ENCODE peak calls at places on chromosomes 13 and 19, in four cellular contexts. O is MM.1S, Y is lower leg skin, V is left ventricle myocardium inferior. Z is an unnamed sample.

GRCh38 chr13:43303040-43303729 is 279.8 kb downstream of the DNAJC15 start:
- DNase-seq in V (peak; percentile 54), Y (no peak), O (peak; percentile 54), Z (peak; percentile 10)

GRCh38 chr13:95246292-95247082 is 54.8 kb downstream of the ABCC4 start:
- DNase-seq in O (no peak), Y (no peak), V (no peak), Z (no peak)

GRCh38 chr13:34425307-34425949 is 516.6 kb upstream of the NBEA start:
- DNase-seq in O (no peak), V (no peak), Y (no peak), Z (no peak)

GRCh38 chr13:100338265-100338664 is 249.4 kb downstream of the PCCA start:
- DNase-seq in O (no peak), V (no peak), Y (no peak), Z (no peak)

GRCh38 chr19:38543807-38544568 is 73.8 kb downstream of the MAP4K1 start:
- DNase-seq in V (peak; percentile 32), Y (peak; percentile 26), O (peak; percentile 83), Z (peak; percentile 68)

GRCh38 chr19:37348060-37348459 is 22.8 kb upstream of the ZNF527 start:
- DNase-seq in O (no peak), V (no peak), Y (no peak), Z (no peak)

GRCh38 chr19:3094638-3095374 is 644 bp downstream of the GNA11 start:
- DNase-seq in V (no peak), Y (no peak), O (no peak), Z (no peak)

GRCh38 chr13:113538689-113539058 is 45.9 kb upstream of the TFDP1 start:
- DNase-seq in Y (no peak), O (no peak), V (no peak), Z (no peak)

GRCh38 chr13:23140492-23140891 is 40.3 kb upstream of the SGCG start:
- DNase-seq in O (no peak), V (no peak), Y (no peak), Z (no peak)

GRCh38 chr19:16361254-16361653 is 36.6 kb downstream of the KLF2 start:
- DNase-seq in V (no peak), Y (peak; percentile 43), O (no peak), Z (no peak)

GRCh38 chr19:18469245-18470107 is 31.5 kb upstream of the ISYNA1 start:
- DNase-seq in Y (no peak), V (peak; percentile 69), O (no peak), Z (no peak)

GRCh38 chr13:39777527-39778061 is 122.1 kb downstream of the COG6 start:
- DNase-seq in O (peak; percentile 9), Y (no peak), V (no peak), Z (no peak)

GRCh38 chr13:38952827-38953226 is 37.8 kb downstream of the STOML3 start:
- DNase-seq in O (no peak), Y (no peak), V (no peak), Z (no peak)

GRCh38 chr13:24727731-24728601 is 36.0 kb upstream of the RNF17 start:
- DNase-seq in V (no peak), O (peak; percentile 76), Y (peak; percentile 45), Z (peak; percentile 73)

GRCh38 chr19:36213793-36214387 is 575 bp downstream of the ZNF565 start:
- DNase-seq in O (no peak), Y (peak; percentile 19), V (no peak), Z (peak; percentile 25)

GRCh38 chr19:38514812-38515633 is 81.5 kb downstream of the RYR1 start:
- DNase-seq in O (peak; percentile 59), Y (peak; percentile 29), V (peak; percentile 42), Z (no peak)

GRCh38 chr13:42654212-42654611 is 80.3 kb downstream of the TNFSF11 start:
- DNase-seq in V (no peak), O (no peak), Y (no peak), Z (no peak)

GRCh38 chr19:10517361-10517759 is at the start of gene S1PR5:
- DNase-seq in Y (no peak), V (no peak), O (no peak), Z (no peak)

GRCh38 chr19:30754162-30754561 is 382.0 kb downstream of the ZNF536 start:
- DNase-seq in V (no peak), O (no peak), Y (no peak), Z (no peak)

GRCh38 chr19:44694184-44694579 is 4.8 kb upstream of the CEACAM16 start:
- DNase-seq in O (no peak), Y (no peak), V (no peak), Z (no peak)

GRCh38 chr13:74575729-74576125 is 441.5 kb upstream of the KLF12 start:
- DNase-seq in V (peak; percentile 88), O (peak; percentile 40), Y (peak; percentile 22), Z (no peak)

GRCh38 chr13:49922301-49922700 is 13.8 kb downstream of the SPRYD7 start:
- DNase-seq in O (no peak), V (no peak), Y (no peak), Z (no peak)

GRCh38 chr13:113118328-113119021 is 4.1 kb upstream of the F10 start:
- DNase-seq in V (no peak), O (no peak), Y (no peak), Z (no peak)

GRCh38 chr13:34172048-34172447 is 354.1 kb downstream of the RFC3 start:
- DNase-seq in O (no peak), V (no peak), Y (no peak), Z (no peak)

GRCh38 chr13:30832845-30833332 is 73.2 kb upstream of the MEDAG start:
- DNase-seq in Y (peak; percentile 41), V (peak; percentile 29), O (no peak), Z (no peak)

GRCh38 chr19:11382898-11383705 is 1.0 kb downstream of the EPOR start:
- DNase-seq in O (no peak), V (peak; percentile 60), Y (no peak), Z (no peak)

GRCh38 chr13:114078501-114079451 is 53.6 kb downstream of the RASA3 start:
- DNase-seq in O (no peak), Y (no peak), V (peak; percentile 67), Z (no peak)

GRCh38 chr13:73938375-73939070 is 195.7 kb downstream of the KLF12 start:
- DNase-seq in V (no peak), Y (no peak), O (no peak), Z (no peak)

GRCh38 chr19:50626011-50626410 is 13.7 kb downstream of the SYT3 start:
- DNase-seq in Y (no peak), O (no peak), V (no peak), Z (no peak)

GRCh38 chr19:58279042-58279924 is 528 bp downstream of the ZNF8 start:
- DNase-seq in V (peak; percentile 84), Y (peak; percentile 57), O (no peak), Z (no peak)

GRCh38 chr19:58277197-58277596 is 1.6 kb upstream of the ZNF8 start:
- DNase-seq in V (no peak), O (no peak), Y (no peak), Z (no peak)

GRCh38 chr19:58278156-58279041 is at the start of gene ZNF8:
- DNase-seq in Y (peak; percentile 95), O (peak; percentile 94), V (peak; percentile 97), Z (peak; percentile 96)

GRCh38 chr19:58277748-58278147 is 1.0 kb upstream of the ZNF8 start:
- DNase-seq in Y (no peak), V (no peak), O (no peak), Z (no peak)

DNA sequence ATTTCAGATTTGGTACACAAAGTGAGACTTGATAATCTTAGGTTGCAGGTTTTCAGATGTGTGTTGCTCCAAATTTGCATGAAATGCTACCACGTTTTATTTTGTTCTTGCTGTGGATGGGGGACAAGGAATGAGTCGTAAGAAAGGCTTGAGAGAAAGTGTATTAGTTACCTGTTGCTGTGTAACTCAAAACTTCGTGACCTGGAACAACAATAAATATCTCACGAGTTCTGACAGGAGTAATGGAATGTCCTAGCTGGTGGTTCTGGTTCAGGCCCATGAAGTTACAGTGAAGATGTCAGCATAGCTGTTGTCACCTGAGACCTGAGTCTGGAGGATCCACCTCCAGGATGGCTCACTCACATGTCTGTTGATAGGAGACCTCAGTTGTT is 1.2 kb downstream of the ZNF8 start:
- DNase-seq in O (no peak), V (no peak), Y (no peak), Z (no peak)
- H3K4me3 ChIP-seq in O (no peak overlapping the region), V (peak overlapping the region; percentile 97), Y (no peak overlapping the region), Z (peak overlapping the region; percentile 82)

GRCh38 chr13:65929436-65929835 is 1300.7 kb downstream of the PCDH9 start:
- DNase-seq in O (no peak), Y (no peak), V (no peak), Z (no peak)
- TF ChIP-seq CTCF in O (no peak), Y (no peak), V (no peak), Z (no peak)

GRCh38 chr19:47417746-47418594 is 1.4 kb downstream of the MEIS3 start:
- DNase-seq in O (no peak), Y (no peak), V (no peak), Z (no peak)
- H3K4me3 ChIP-seq in O (no peak overlapping the region), Y (no peak overlapping the region), V (peak overlapping the region; percentile 63), Z (no peak overlapping the region)

GRCh38 chr19:51701468-51702100 is 8.5 kb downstream of the SPACA6 start:
- DNase-seq in Y (no peak), V (no peak), O (no peak), Z (no peak)

GRCh38 chr19:51704601-51705000 is 11.5 kb downstream of the SPACA6 start:
- DNase-seq in V (no peak), O (no peak), Y (no peak), Z (no peak)

GRCh38 chr19:51702754-51703654 is 9.9 kb downstream of the SPACA6 start:
- DNase-seq in Y (peak; percentile 52), V (no peak), O (no peak), Z (no peak)

GRCh38 chr19:51702103-51702753 is 9.1 kb downstream of the SPACA6 start:
- DNase-seq in V (peak; percentile 77), Y (peak; percentile 74), O (no peak), Z (no peak)

DNA sequence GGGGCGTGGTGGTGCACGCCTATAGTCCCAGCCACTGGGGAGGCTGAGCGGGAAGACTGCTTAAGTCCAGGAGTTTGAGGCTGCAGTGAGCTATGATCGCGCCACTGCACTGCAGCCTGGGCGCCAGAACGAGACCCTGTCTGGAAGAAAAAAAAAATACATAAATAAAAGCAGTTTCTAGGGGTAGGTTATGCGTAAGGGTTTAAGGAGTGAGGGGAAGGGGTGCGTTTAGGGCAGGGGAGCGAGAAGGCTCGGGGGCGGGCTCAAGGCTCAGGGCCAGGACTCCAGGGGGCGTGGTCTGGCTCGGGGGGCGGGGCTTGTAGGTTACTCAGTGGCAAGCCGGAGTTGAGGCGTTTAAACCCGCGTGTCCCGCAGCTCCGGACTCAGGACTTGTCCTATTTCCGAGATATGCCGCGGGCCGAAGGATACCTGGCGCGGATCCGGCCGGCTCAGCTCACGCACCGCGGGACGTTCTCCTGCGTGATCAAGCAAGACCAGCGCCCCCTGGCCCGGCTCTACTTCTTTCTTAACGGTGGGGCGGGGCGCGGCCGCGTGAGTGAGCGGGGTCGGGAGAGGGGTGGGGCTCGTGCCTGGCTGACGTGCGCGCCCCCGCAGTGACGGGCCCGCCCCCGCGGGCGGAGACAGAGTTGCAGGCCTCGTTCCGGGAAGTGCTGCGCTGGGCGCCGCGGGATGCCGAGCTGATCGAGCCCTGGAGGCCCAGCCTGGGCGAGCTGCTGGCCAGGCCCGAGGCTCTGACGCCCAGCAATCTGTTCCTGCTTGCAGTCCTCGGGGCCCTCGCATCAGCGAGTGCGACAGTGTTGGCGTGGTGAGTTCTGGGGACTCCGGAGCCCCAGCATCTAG is 10.8 kb downstream of the SPACA6 start:
- DNase-seq in V (peak; percentile 98), Y (peak; percentile 96), O (no peak), Z (peak; percentile 75)
- TF ChIP-seq CTCF in V (peak; percentile 62), Y (peak; percentile 17), O (no peak), Z (peak; percentile 43)

Z was measured in GM12864.